ENCODE peak calls at places on chromosome 11, in five cellular contexts. I is HepG2, A is GM12878, Q is H1, O is K562. T is an unnamed sample.

GRCh38 chr11:108818971-108819370 is 154.1 kb downstream of the DDX10 start:
- DNase-seq in I (no peak), A (no peak), Q (no peak), O (no peak), T (no peak)

GRCh38 chr11:103649401-103649895 is 387.0 kb upstream of the DDI1 start:
- DNase-seq in I (no peak), A (no peak), Q (no peak), O (no peak), T (no peak)

GRCh38 chr11:44607987-44608386 is 42.5 kb downstream of the CD82 start:
- DNase-seq in I (no peak), A (no peak), Q (no peak), O (peak), T (no peak)

GRCh38 chr11:44729718-44730117 is 3.0 kb downstream of the TSPAN18 start:
- DNase-seq in I (no peak), A (no peak), Q (no peak), O (no peak), T (no peak)

GRCh38 chr11:135023499-135023898 is 611.5 kb upstream of the B3GAT1 start:
- DNase-seq in I (no peak), A (no peak), Q (no peak), O (no peak), T (no peak)

GRCh38 chr11:368414-369335 is 624 bp upstream of the B4GALNT4 start:
- DNase-seq in I (peak), A (no peak), Q (no peak), O (peak), T (peak)

GRCh38 chr11:68071281-68072048 is 32.6 kb downstream of the TCIRG1 start:
- DNase-seq in I (no peak), A (no peak), Q (no peak), O (no peak), T (no peak)

GRCh38 chr11:122998727-122999370 is 17.2 kb upstream of the BSX start:
- DNase-seq in I (no peak), A (no peak), Q (peak), O (no peak), T (no peak)

GRCh38 chr11:110168404-110168803 is 75.2 kb downstream of the ZC3H12C start:
- DNase-seq in I (no peak), A (no peak), Q (no peak), O (no peak), T (no peak)

GRCh38 chr11:63478896-63479295 is 12.1 kb downstream of the PLAAT5 start:
- DNase-seq in I (peak), A (peak), Q (peak), O (peak), T (peak)

GRCh38 chr11:17343907-17344306 is 7.7 kb upstream of the NCR3LG1 start:
- DNase-seq in I (no peak), A (no peak), Q (no peak), O (no peak), T (no peak)

GRCh38 chr11:44865866-44866272 is 84.8 kb downstream of the TP53I11 start:
- DNase-seq in I (no peak), A (no peak), Q (no peak), O (no peak), T (no peak)

GRCh38 chr11:3123761-3124733 is 41.1 kb downstream of the OSBPL5 start:
- DNase-seq in I (no peak), A (no peak), Q (no peak), O (no peak), T (peak)

GRCh38 chr11:108216988-108217387 is 5.5 kb downstream of the NPAT start:
- DNase-seq in I (no peak), A (no peak), Q (no peak), O (no peak), T (no peak)

GRCh38 chr11:38751421-38751820 is 2153.4 kb upstream of the RAG2 start:
- DNase-seq in I (no peak), A (no peak), Q (no peak), O (no peak), T (no peak)

GRCh38 chr11:8839306-8839956 is 71.6 kb upstream of the AKIP1 start:
- DNase-seq in I (no peak), A (no peak), Q (peak), O (no peak), T (no peak)

GRCh38 chr11:104968856-104969776 is 742 bp upstream of the CASP4 start:
- DNase-seq in I (peak), A (no peak), Q (peak), O (no peak), T (no peak)

GRCh38 chr11:44949160-44950035 is 1.3 kb downstream of the TP53I11 start:
- DNase-seq in I (no peak), A (no peak), Q (peak), O (peak), T (peak)

GRCh38 chr11:68043349-68044144 is 4.7 kb downstream of the TCIRG1 start:
- DNase-seq in I (no peak), A (no peak), Q (no peak), O (peak), T (peak)

GRCh38 chr11:15446315-15446714 is 331.6 kb downstream of the INSC start:
- DNase-seq in I (no peak), A (no peak), Q (no peak), O (no peak), T (no peak)

GRCh38 chr11:119100246-119100959 is 1.2 kb downstream of the DPAGT1 start:
- DNase-seq in I (peak), A (no peak), Q (no peak), O (no peak), T (peak)

GRCh38 chr11:47051217-47051616 is 114.7 kb downstream of the CSTPP1 start:
- DNase-seq in I (no peak), A (no peak), Q (no peak), O (no peak), T (no peak)

GRCh38 chr11:120130991-120131760 is 6.7 kb downstream of the TRIM29 start:
- DNase-seq in I (no peak), A (no peak), Q (peak), O (no peak), T (no peak)

GRCh38 chr11:12029738-12030363 is 21.4 kb upstream of the DKK3 start:
- DNase-seq in I (peak), A (no peak), Q (no peak), O (no peak), T (no peak)

GRCh38 chr11:15893080-15893492 is 463.3 kb downstream of the SOX6 start:
- DNase-seq in I (no peak), A (no peak), Q (no peak), O (no peak), T (no peak)

GRCh38 chr11:130474637-130475400 is 26.4 kb downstream of the ADAMTS15 start:
- DNase-seq in I (no peak), A (no peak), Q (peak), O (no peak), T (no peak)

GRCh38 chr11:57357827-57358226 is 19.7 kb downstream of the P2RX3 start:
- DNase-seq in I (no peak), A (no peak), Q (no peak), O (no peak), T (no peak)

GRCh38 chr11:32821517-32821916 is 8.2 kb upstream of the PRRG4 start:
- DNase-seq in I (no peak), A (no peak), Q (no peak), O (no peak), T (no peak)

GRCh38 chr11:2667940-2668339 is 31.9 kb downstream of the KCNQ1OT1 start:
- DNase-seq in I (peak), A (no peak), Q (no peak), O (no peak), T (no peak)

GRCh38 chr11:77672276-77672675 is 34.7 kb upstream of the CLNS1A start:
- DNase-seq in I (no peak), A (no peak), Q (no peak), O (no peak), T (no peak)

GRCh38 chr11:111905391-111905790 is 6.2 kb downstream of the CRYAB start:
- DNase-seq in I (no peak), A (no peak), Q (no peak), O (no peak), T (no peak)

GRCh38 chr11:31997955-31998354 is 92.9 kb upstream of the RCN1 start:
- DNase-seq in I (no peak), A (no peak), Q (no peak), O (no peak), T (no peak)

GRCh38 chr11:85809191-85809590 is 1.8 kb downstream of the SYTL2 start:
- DNase-seq in I (no peak), A (no peak), Q (no peak), O (no peak), T (no peak)

GRCh38 chr11:111454561-111455192 is 57.5 kb downstream of the BTG4 start:
- DNase-seq in I (peak), A (no peak), Q (peak), O (peak), T (peak)

GRCh38 chr11:109071712-109072524 is 350.1 kb upstream of the C11orf87 start:
- DNase-seq in I (no peak), A (no peak), Q (no peak), O (no peak), T (no peak)

GRCh38 chr11:117934526-117935307 is 5.5 kb upstream of the TMPRSS13 start:
- DNase-seq in I (no peak), A (no peak), Q (no peak), O (no peak), T (no peak)

GRCh38 chr11:2090172-2091111 is 48.7 kb downstream of the IGF2 start:
- DNase-seq in I (no peak), A (no peak), Q (peak), O (no peak), T (no peak)

GRCh38 chr11:87889126-87889525 is 286.1 kb downstream of the RAB38 start:
- DNase-seq in I (no peak), A (no peak), Q (no peak), O (no peak), T (no peak)

GRCh38 chr11:131748146-131749050 is 378.0 kb downstream of the NTM start:
- DNase-seq in I (peak), A (no peak), Q (peak), O (peak), T (peak)

GRCh38 chr11:75653532-75653931 is 15.3 kb downstream of the MAP6 start:
- DNase-seq in I (no peak), A (no peak), Q (no peak), O (no peak), T (no peak)
- TF ChIP-seq KDM1A in I (no peak), A (no peak), Q (no peak), O (no peak), T (no peak)

GRCh38 chr11:65045728-65046127 is 4.7 kb downstream of the SAC3D1 start:
- DNase-seq in I (no peak), A (no peak), Q (no peak), O (no peak), T (no peak)
- TF ChIP-seq KDM1A in I (no peak), A (no peak), Q (no peak), O (no peak), T (no peak)

GRCh38 chr11:75403037-75403436 is 3.7 kb downstream of the RPS3 start:
- DNase-seq in I (no peak), A (no peak), Q (no peak), O (no peak), T (no peak)

GRCh38 chr11:75400110-75400865 is 970 bp downstream of the RPS3 start:
- DNase-seq in I (peak), A (no peak), Q (no peak), O (no peak), T (no peak)

GRCh38 chr11:75402002-75402773 is 2.9 kb downstream of the RPS3 start:
- DNase-seq in I (no peak), A (no peak), Q (no peak), O (no peak), T (no peak)

GRCh38 chr11:75398906-75399305 is 412 bp upstream of the RPS3 start:
- DNase-seq in I (no peak), A (no peak), Q (no peak), O (no peak), T (no peak)

DNA sequence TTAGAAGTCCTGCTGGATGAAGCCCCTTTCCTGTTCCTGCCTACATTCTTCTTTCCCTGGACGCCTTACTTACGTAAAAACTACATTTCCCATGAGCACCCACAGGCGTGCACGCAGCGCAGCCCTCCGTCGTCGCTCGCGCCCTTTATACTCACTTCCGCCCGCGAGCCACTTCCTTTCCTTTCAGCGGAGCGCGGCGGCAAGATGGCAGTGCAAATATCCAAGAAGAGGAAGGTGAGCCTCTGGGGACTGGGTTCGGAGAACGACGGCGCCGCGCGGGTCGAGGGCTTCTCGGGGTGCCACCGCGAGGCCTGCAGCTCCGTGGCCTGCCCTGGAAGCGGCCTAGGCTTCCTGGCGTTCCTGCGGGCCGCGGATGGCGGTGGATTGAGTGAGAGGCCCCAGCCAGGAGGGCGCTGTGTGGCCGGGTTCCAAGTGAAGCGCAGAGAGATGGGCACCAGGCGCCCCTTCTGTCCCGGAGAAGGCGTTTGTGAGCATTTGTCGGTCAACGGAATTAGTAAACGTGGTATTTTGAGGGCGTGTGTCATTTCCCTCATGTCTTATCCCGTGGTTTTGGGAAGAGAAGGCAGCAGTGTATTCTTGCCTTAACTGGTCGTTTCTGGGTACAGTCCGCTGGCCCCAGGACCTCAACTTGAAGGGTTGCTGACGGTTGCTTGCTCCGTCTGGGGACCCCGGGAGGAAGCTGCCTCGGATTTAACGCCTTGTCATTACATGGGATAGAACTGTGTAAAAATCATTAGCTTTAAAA is at the start of gene RPS3:
- DNase-seq in I (peak), A (peak), Q (peak), O (peak), T (peak)
- TF ChIP-seq KDM1A in I (no peak), A (no peak), Q (no peak), O (no peak), T (no peak)

DNA sequence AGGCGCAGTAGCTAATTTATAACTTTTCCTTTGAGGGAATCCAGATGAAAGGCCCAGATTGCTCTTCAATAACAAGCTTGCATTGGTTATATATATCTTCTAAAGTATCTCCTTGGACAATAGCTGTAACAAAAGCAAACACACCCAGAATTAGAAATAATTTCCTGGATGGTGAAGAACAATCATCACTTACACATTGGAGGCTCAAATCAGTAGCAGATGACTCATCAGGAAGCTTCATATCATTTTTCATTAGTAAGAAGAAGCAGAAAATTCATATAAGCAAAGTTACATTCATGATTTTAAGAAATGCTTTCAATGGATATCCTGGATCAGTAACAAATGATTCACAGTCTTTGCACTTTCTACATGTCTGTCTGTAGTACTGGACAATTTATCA is 173.6 kb upstream of the CCDC90B start:
- DNase-seq in I (no peak), A (no peak), Q (no peak), O (no peak), T (no peak)
- TF ChIP-seq KDM1A in I (no peak), A (no peak), Q (no peak), O (no peak), T (no peak)

DNA sequence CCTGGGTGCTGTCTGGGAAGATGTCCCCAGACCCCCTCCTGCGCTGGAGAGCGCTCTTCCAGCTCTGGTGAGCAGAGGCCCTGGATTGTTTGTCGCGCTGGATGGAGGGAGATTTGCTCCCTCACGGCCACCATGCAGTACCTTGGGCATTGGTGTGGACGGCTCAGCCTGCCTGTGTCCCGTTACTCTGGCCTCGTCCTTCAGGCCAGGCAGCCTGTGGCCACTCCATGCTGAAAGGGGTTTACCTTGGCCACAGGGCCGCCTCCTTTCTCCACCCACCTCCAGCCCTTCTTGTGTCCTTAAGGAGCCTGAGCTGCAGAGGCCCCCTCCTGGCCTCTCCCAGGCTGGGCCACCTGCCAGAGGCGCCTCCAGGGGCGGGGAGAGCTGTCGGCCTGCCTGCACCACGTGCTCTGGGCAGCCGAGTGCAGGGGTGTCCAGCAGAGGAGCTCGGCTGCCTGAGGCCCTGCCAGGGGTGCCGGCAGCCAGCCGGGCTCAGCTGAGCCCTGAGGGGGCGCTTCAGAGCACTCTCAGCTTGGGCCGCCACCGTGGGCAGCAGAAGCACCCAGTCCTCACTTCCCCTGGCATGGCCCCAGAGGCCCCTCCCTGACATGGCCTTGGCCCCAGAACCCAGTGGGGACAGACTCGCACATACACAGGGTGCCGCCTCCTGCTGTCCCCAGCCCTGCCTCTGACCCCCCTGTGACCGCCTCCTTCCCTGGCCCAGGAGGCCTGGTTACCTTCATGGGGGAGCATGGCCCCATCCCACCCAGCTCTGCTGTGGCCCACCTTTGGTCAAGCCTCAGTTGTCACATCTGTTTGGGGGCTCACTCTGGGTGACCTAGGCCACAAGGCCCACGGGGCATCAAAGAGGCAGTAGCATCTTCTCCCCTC is 3.4 kb downstream of the CCND1 start:
- DNase-seq in I (peak), A (no peak), Q (no peak), O (peak), T (peak)
- TF ChIP-seq KDM1A in I (no peak), A (no peak), Q (no peak), O (no peak), T (no peak)

DNA sequence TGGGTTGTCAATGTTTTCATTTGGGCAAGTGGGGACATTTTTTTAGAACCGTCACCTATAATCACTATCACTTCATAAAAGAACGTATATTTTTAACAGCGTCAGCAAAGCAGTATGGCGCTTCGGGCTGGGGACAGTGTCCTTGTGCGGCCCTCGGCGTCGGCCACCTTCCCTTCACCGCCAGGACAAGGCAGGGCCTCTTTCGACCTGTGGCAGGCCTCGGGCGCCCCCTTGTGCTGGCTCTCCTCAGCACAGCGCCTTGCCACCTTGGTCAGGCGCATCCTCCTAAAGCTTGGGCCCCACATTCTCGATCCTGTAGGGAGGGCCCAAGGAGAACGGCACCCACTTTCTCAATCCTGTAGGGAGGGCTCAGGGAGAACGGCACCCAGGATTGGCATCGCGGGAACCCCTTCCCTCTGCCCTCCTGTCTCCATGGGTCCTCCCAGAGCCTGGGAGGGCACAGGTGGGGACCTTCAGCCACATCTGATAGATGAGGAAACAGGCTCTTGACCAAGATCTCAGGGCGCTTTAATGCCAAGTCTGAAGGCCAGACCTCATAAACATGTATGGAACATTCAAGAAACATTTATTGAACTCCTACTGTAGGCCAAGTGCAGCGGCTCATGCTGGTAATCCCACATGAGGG is 11.5 kb upstream of the FADD start:
- DNase-seq in I (peak), A (no peak), Q (peak), O (peak), T (peak)
- TF ChIP-seq KDM1A in I (no peak), A (no peak), Q (no peak), O (no peak), T (no peak)